ENCODE peak calls at places on chromosomes 6 and 20, in seven cellular contexts. Z is substantia nigra, I is globus pallidus, O is sciatic nerve, R is NCI-H2081, E is NCI-H1694 treated with DMSO at 0.1 percent for 48 hours, A is upper lobe of right lung. Q is an unnamed sample.
A peak's percentile ranks its signal among the peaks of the same experiment; 100 is the strongest.

GRCh38 chr6:129641344-129641743 is 68.6 kb downstream of the ARHGAP18 start:
- DNase-seq in A (no peak), R (no peak), E (no peak), O (no peak), Z (no peak), I (no peak), Q (no peak)

GRCh38 chr6:74320076-74320475 is 624.1 kb downstream of the CD109 start:
- DNase-seq in E (no peak), A (no peak), R (no peak), Z (no peak), O (no peak), I (no peak), Q (no peak)

GRCh38 chr6:145704153-145704781 is 31.1 kb downstream of the EPM2A start:
- DNase-seq in R (no peak), O (no peak), I (peak; percentile 3), E (peak; percentile 3), A (no peak), Z (no peak), Q (peak; percentile 14)

GRCh38 chr6:152695317-152696043 is 2.2 kb upstream of the MYCT1 start:
- DNase-seq in E (no peak), O (no peak), A (no peak), Z (no peak), I (no peak), R (no peak), Q (no peak)

GRCh38 chr6:113944701-113945100 is 26.2 kb downstream of the HDAC2 start:
- DNase-seq in A (no peak), I (no peak), E (no peak), R (no peak), O (no peak), Z (no peak), Q (no peak)

GRCh38 chr20:24086121-24086520 is 97.5 kb upstream of the GGTLC1 start:
- DNase-seq in I (no peak), A (no peak), Z (no peak), O (no peak), R (no peak), E (no peak), Q (no peak)

GRCh38 chr20:59923514-59923913 is 9.9 kb downstream of the SYCP2 start:
- DNase-seq in R (no peak), I (no peak), O (no peak), Z (no peak), A (no peak), E (no peak), Q (no peak)

GRCh38 chr20:4190792-4191519 is 175.6 kb upstream of the RNF24 start:
- DNase-seq in E (no peak), Z (no peak), O (no peak), R (no peak), I (no peak), A (peak; percentile 17), Q (no peak)

GRCh38 chr6:11921017-11921438 is 91.1 kb upstream of the HIVEP1 start:
- DNase-seq in O (no peak), R (no peak), Z (no peak), I (no peak), A (no peak), E (no peak), Q (no peak)

GRCh38 chr6:35014786-35015185 is 125.7 kb downstream of the ANKS1A start:
- DNase-seq in E (no peak), I (no peak), R (no peak), Z (no peak), A (no peak), O (no peak), Q (no peak)

GRCh38 chr6:36874016-36874442 is 574 bp downstream of the PPIL1 start:
- DNase-seq in R (peak; percentile 53), A (peak; percentile 65), O (no peak), Z (no peak), E (no peak), I (no peak), Q (peak; percentile 24)

GRCh38 chr6:159727717-159728440 is 573 bp downstream of the WTAP start:
- DNase-seq in I (no peak), R (no peak), A (no peak), Z (no peak), E (peak; percentile 8), O (no peak), Q (peak; percentile 43)

GRCh38 chr6:40011844-40012243 is 77.6 kb upstream of the MOCS1 start:
- DNase-seq in A (no peak), E (no peak), I (no peak), Z (no peak), R (no peak), O (no peak), Q (no peak)

GRCh38 chr6:2026133-2026532 is 219.3 kb downstream of the GMDS start:
- DNase-seq in A (no peak), R (no peak), O (no peak), E (no peak), Z (no peak), I (no peak), Q (no peak)